ENCODE peak calls at places on chromosomes 7 and 10, in six cellular contexts. One of them, this sample, is unnamed.

GRCh38 chr10:19788075-19788686 is 28.1 kb upstream of the PLXDC2 start:
- DNase-seq in sciatic nerve: no peak
- DNase-seq in Right ventricle myocardium inferior: no peak
- DNase-seq in AG08396: peak; percentile 17
- DNase-seq in NCI-H82: peak; percentile 50
- DNase-seq in HL-60: peak; percentile 1
- DNase-seq in this sample: no peak

GRCh38 chr10:79418274-79418673 is 27.1 kb downstream of the ZCCHC24 start:
- DNase-seq in sciatic nerve: peak; percentile 52
- DNase-seq in Right ventricle myocardium inferior: peak; percentile 53
- DNase-seq in AG08396: no peak
- DNase-seq in NCI-H82: no peak
- DNase-seq in HL-60: no peak
- DNase-seq in this sample: peak; percentile 28

GRCh38 chr10:67837519-67838314 is at the start of gene DNAJC12:
- DNase-seq in sciatic nerve: no peak
- DNase-seq in Right ventricle myocardium inferior: no peak
- DNase-seq in AG08396: peak; percentile 17
- DNase-seq in NCI-H82: peak; percentile 91
- DNase-seq in HL-60: peak; percentile 80
- DNase-seq in this sample: no peak

GRCh38 chr7:120272261-120272895 is 597 bp upstream of the KCND2 start:
- DNase-seq in sciatic nerve: no peak
- DNase-seq in Right ventricle myocardium inferior: no peak
- DNase-seq in AG08396: peak; percentile 60
- DNase-seq in NCI-H82: peak; percentile 83
- DNase-seq in HL-60: peak; percentile 32
- DNase-seq in this sample: no peak

GRCh38 chr7:28160551-28160991 is 20.0 kb downstream of the JAZF1 start:
- DNase-seq in sciatic nerve: no peak
- DNase-seq in Right ventricle myocardium inferior: no peak
- DNase-seq in AG08396: peak; percentile 27
- DNase-seq in NCI-H82: no peak
- DNase-seq in HL-60: no peak
- DNase-seq in this sample: no peak

GRCh38 chr10:97007417-97007816 is 175.3 kb downstream of the LCOR start:
- DNase-seq in sciatic nerve: no peak
- DNase-seq in Right ventricle myocardium inferior: no peak
- DNase-seq in AG08396: no peak
- DNase-seq in NCI-H82: no peak
- DNase-seq in HL-60: no peak
- DNase-seq in this sample: no peak

GRCh38 chr7:43669286-43670081 is 59.8 kb downstream of the COA1 start:
- DNase-seq in sciatic nerve: no peak
- DNase-seq in Right ventricle myocardium inferior: no peak
- DNase-seq in AG08396: no peak
- DNase-seq in NCI-H82: no peak
- DNase-seq in HL-60: no peak
- DNase-seq in this sample: no peak

GRCh38 chr7:129089521-129090212 is 34.8 kb upstream of the TNPO3 start:
- DNase-seq in sciatic nerve: no peak
- DNase-seq in Right ventricle myocardium inferior: no peak
- DNase-seq in AG08396: no peak
- DNase-seq in NCI-H82: no peak
- DNase-seq in HL-60: peak; percentile 77
- DNase-seq in this sample: no peak

GRCh38 chr10:97499561-97500296 is 1.0 kb downstream of the UBTD1 start:
- DNase-seq in sciatic nerve: peak; percentile 78
- DNase-seq in Right ventricle myocardium inferior: peak; percentile 89
- DNase-seq in AG08396: peak; percentile 58
- DNase-seq in NCI-H82: peak; percentile 48
- DNase-seq in HL-60: peak; percentile 58
- DNase-seq in this sample: peak; percentile 89

GRCh38 chr7:112167144-112167543 is 39.1 kb downstream of the DOCK4 start:
- DNase-seq in sciatic nerve: no peak
- DNase-seq in Right ventricle myocardium inferior: no peak
- DNase-seq in AG08396: no peak
- DNase-seq in NCI-H82: peak; percentile 57
- DNase-seq in HL-60: no peak
- DNase-seq in this sample: no peak

GRCh38 chr10:5679606-5680005 is 5.0 kb upstream of the TASOR2 start:
- DNase-seq in sciatic nerve: no peak
- DNase-seq in Right ventricle myocardium inferior: no peak
- DNase-seq in AG08396: peak; percentile 53
- DNase-seq in NCI-H82: no peak
- DNase-seq in HL-60: no peak
- DNase-seq in this sample: no peak

GRCh38 chr10:62454696-62455451 is 80.7 kb downstream of the ZNF365 start:
- DNase-seq in sciatic nerve: no peak
- DNase-seq in Right ventricle myocardium inferior: peak; percentile 53
- DNase-seq in AG08396: peak; percentile 71
- DNase-seq in NCI-H82: no peak
- DNase-seq in HL-60: no peak
- DNase-seq in this sample: peak; percentile 52

GRCh38 chr10:88538038-88538437 is 45.1 kb downstream of the RNLS start:
- DNase-seq in sciatic nerve: no peak
- DNase-seq in Right ventricle myocardium inferior: no peak
- DNase-seq in AG08396: no peak
- DNase-seq in NCI-H82: no peak
- DNase-seq in HL-60: no peak
- DNase-seq in this sample: no peak

GRCh38 chr7:148303295-148304013 is 287.1 kb upstream of the C7orf33 start:
- DNase-seq in sciatic nerve: peak; percentile 87
- DNase-seq in Right ventricle myocardium inferior: peak; percentile 90
- DNase-seq in AG08396: no peak
- DNase-seq in NCI-H82: peak; percentile 59
- DNase-seq in HL-60: no peak
- DNase-seq in this sample: peak; percentile 90

GRCh38 chr7:105808703-105809590 is 67.5 kb downstream of the ATXN7L1 start:
- DNase-seq in sciatic nerve: no peak
- DNase-seq in Right ventricle myocardium inferior: no peak
- DNase-seq in AG08396: no peak
- DNase-seq in NCI-H82: no peak
- DNase-seq in HL-60: peak; percentile 83
- DNase-seq in this sample: peak; percentile 52

GRCh38 chr10:57992321-57993077 is 275.2 kb downstream of the IPMK start:
- DNase-seq in sciatic nerve: no peak
- DNase-seq in Right ventricle myocardium inferior: no peak
- DNase-seq in AG08396: no peak
- DNase-seq in NCI-H82: peak; percentile 55
- DNase-seq in HL-60: no peak
- DNase-seq in this sample: no peak

GRCh38 chr10:121936295-121936694 is 8.5 kb upstream of the ATE1 start:
- DNase-seq in sciatic nerve: no peak
- DNase-seq in Right ventricle myocardium inferior: no peak
- DNase-seq in AG08396: no peak
- DNase-seq in NCI-H82: no peak
- DNase-seq in HL-60: no peak
- DNase-seq in this sample: no peak

GRCh38 chr7:36961097-36961496 is 236.8 kb upstream of the AOAH start:
- DNase-seq in sciatic nerve: no peak
- DNase-seq in Right ventricle myocardium inferior: no peak
- DNase-seq in AG08396: no peak
- DNase-seq in NCI-H82: no peak
- DNase-seq in HL-60: no peak
- DNase-seq in this sample: no peak

GRCh38 chr10:14527915-14528314 is 197.2 kb upstream of the FRMD4A start:
- DNase-seq in sciatic nerve: no peak
- DNase-seq in Right ventricle myocardium inferior: no peak
- DNase-seq in AG08396: no peak
- DNase-seq in NCI-H82: no peak
- DNase-seq in HL-60: no peak
- DNase-seq in this sample: no peak

This sample was measured in Right ventricle myocardium superior.